ENCODE peak calls at places on chromosomes 2 and 18, in eight cellular contexts. One of them, this sample, is unnamed.

GRCh38 chr2:85106489-85107180 is 26.6 kb upstream of the TCF7L1 start:
- DNase-seq in endothelial cell: no peak
- DNase-seq in GM06990: no peak
- DNase-seq in transverse colon: no peak
- DNase-seq in AG09319: no peak
- DNase-seq in GM12891: no peak
- DNase-seq in kidney glomerular epithelial cell: no peak
- DNase-seq in NCI-H1436: no peak
- DNase-seq in this sample: peak

GRCh38 chr2:19235308-19235707 is 123.1 kb downstream of the OSR1 start:
- DNase-seq in endothelial cell: no peak
- DNase-seq in GM06990: no peak
- DNase-seq in transverse colon: no peak
- DNase-seq in AG09319: peak
- DNase-seq in GM12891: no peak
- DNase-seq in kidney glomerular epithelial cell: no peak
- DNase-seq in NCI-H1436: no peak
- DNase-seq in this sample: peak

GRCh38 chr2:176845718-176846117 is 366.9 kb upstream of the HNRNPA3 start:
- DNase-seq in endothelial cell: no peak
- DNase-seq in GM06990: no peak
- DNase-seq in transverse colon: no peak
- DNase-seq in AG09319: no peak
- DNase-seq in GM12891: no peak
- DNase-seq in kidney glomerular epithelial cell: no peak
- DNase-seq in NCI-H1436: no peak
- DNase-seq in this sample: no peak

GRCh38 chr2:67612576-67612981 is 215.4 kb downstream of the ETAA1 start:
- DNase-seq in endothelial cell: no peak
- DNase-seq in GM06990: no peak
- DNase-seq in transverse colon: no peak
- DNase-seq in AG09319: no peak
- DNase-seq in GM12891: no peak
- DNase-seq in kidney glomerular epithelial cell: no peak
- DNase-seq in NCI-H1436: no peak
- DNase-seq in this sample: no peak

GRCh38 chr2:51782874-51783765 is 751.2 kb upstream of the NRXN1 start:
- DNase-seq in endothelial cell: no peak
- DNase-seq in GM06990: no peak
- DNase-seq in transverse colon: no peak
- DNase-seq in AG09319: no peak
- DNase-seq in GM12891: no peak
- DNase-seq in kidney glomerular epithelial cell: no peak
- DNase-seq in NCI-H1436: no peak
- DNase-seq in this sample: peak

GRCh38 chr2:105744909-105745853 is at the start of gene NCK2:
- DNase-seq in endothelial cell: peak
- DNase-seq in GM06990: peak
- DNase-seq in transverse colon: peak
- DNase-seq in AG09319: no peak
- DNase-seq in GM12891: peak
- DNase-seq in kidney glomerular epithelial cell: no peak
- DNase-seq in NCI-H1436: no peak
- DNase-seq in this sample: peak

GRCh38 chr2:234241656-234242445 is 191.3 kb downstream of the SPP2 start:
- DNase-seq in endothelial cell: no peak
- DNase-seq in GM06990: no peak
- DNase-seq in transverse colon: no peak
- DNase-seq in AG09319: no peak
- DNase-seq in GM12891: no peak
- DNase-seq in kidney glomerular epithelial cell: peak
- DNase-seq in NCI-H1436: no peak
- DNase-seq in this sample: peak

GRCh38 chr2:206079699-206080465 is 6.1 kb downstream of the INO80D start:
- DNase-seq in endothelial cell: no peak
- DNase-seq in GM06990: no peak
- DNase-seq in transverse colon: no peak
- DNase-seq in AG09319: no peak
- DNase-seq in GM12891: no peak
- DNase-seq in kidney glomerular epithelial cell: no peak
- DNase-seq in NCI-H1436: no peak
- DNase-seq in this sample: no peak

GRCh38 chr2:70133521-70134348 is 46.5 kb downstream of the PCBP1 start:
- DNase-seq in endothelial cell: no peak
- DNase-seq in GM06990: no peak
- DNase-seq in transverse colon: no peak
- DNase-seq in AG09319: no peak
- DNase-seq in GM12891: no peak
- DNase-seq in kidney glomerular epithelial cell: no peak
- DNase-seq in NCI-H1436: peak
- DNase-seq in this sample: no peak

GRCh38 chr2:208046686-208047085 is 21.4 kb upstream of the PLEKHM3 start:
- DNase-seq in endothelial cell: no peak
- DNase-seq in GM06990: no peak
- DNase-seq in transverse colon: no peak
- DNase-seq in AG09319: no peak
- DNase-seq in GM12891: no peak
- DNase-seq in kidney glomerular epithelial cell: no peak
- DNase-seq in NCI-H1436: no peak
- DNase-seq in this sample: no peak

GRCh38 chr2:221312634-221313033 is 259.5 kb downstream of the EPHA4 start:
- DNase-seq in endothelial cell: no peak
- DNase-seq in GM06990: no peak
- DNase-seq in transverse colon: no peak
- DNase-seq in AG09319: no peak
- DNase-seq in GM12891: no peak
- DNase-seq in kidney glomerular epithelial cell: no peak
- DNase-seq in NCI-H1436: no peak
- DNase-seq in this sample: no peak

GRCh38 chr2:218129756-218130155 is 3.9 kb downstream of the CXCR2 start:
- DNase-seq in endothelial cell: no peak
- DNase-seq in GM06990: no peak
- DNase-seq in transverse colon: no peak
- DNase-seq in AG09319: no peak
- DNase-seq in GM12891: no peak
- DNase-seq in kidney glomerular epithelial cell: no peak
- DNase-seq in NCI-H1436: no peak
- DNase-seq in this sample: peak

GRCh38 chr18:48875942-48876511 is 74.7 kb downstream of the SMAD7 start:
- DNase-seq in endothelial cell: no peak
- DNase-seq in GM06990: no peak
- DNase-seq in transverse colon: no peak
- DNase-seq in AG09319: no peak
- DNase-seq in GM12891: no peak
- DNase-seq in kidney glomerular epithelial cell: peak
- DNase-seq in NCI-H1436: no peak
- DNase-seq in this sample: no peak

GRCh38 chr2:233468047-233468745 is 98.4 kb downstream of the USP40 start:
- DNase-seq in endothelial cell: no peak
- DNase-seq in GM06990: no peak
- DNase-seq in transverse colon: no peak
- DNase-seq in AG09319: no peak
- DNase-seq in GM12891: no peak
- DNase-seq in kidney glomerular epithelial cell: no peak
- DNase-seq in NCI-H1436: no peak
- DNase-seq in this sample: no peak

GRCh38 chr18:75041586-75041985 is 167.4 kb downstream of the PTGR3 start:
- DNase-seq in endothelial cell: no peak
- DNase-seq in GM06990: no peak
- DNase-seq in transverse colon: no peak
- DNase-seq in AG09319: peak
- DNase-seq in GM12891: no peak
- DNase-seq in kidney glomerular epithelial cell: peak
- DNase-seq in NCI-H1436: no peak
- DNase-seq in this sample: peak

GRCh38 chr18:44627245-44627644 is 53.4 kb upstream of the SETBP1 start:
- DNase-seq in endothelial cell: no peak
- DNase-seq in GM06990: no peak
- DNase-seq in transverse colon: no peak
- DNase-seq in AG09319: no peak
- DNase-seq in GM12891: no peak
- DNase-seq in kidney glomerular epithelial cell: peak
- DNase-seq in NCI-H1436: no peak
- DNase-seq in this sample: no peak

GRCh38 chr2:47888581-47889280 is 17.6 kb downstream of the FBXO11 start:
- DNase-seq in endothelial cell: no peak
- DNase-seq in GM06990: no peak
- DNase-seq in transverse colon: no peak
- DNase-seq in AG09319: no peak
- DNase-seq in GM12891: no peak
- DNase-seq in kidney glomerular epithelial cell: no peak
- DNase-seq in NCI-H1436: no peak
- DNase-seq in this sample: no peak

GRCh38 chr2:43020296-43020695 is 206.1 kb downstream of the ZFP36L2 start:
- DNase-seq in endothelial cell: no peak
- DNase-seq in GM06990: no peak
- DNase-seq in transverse colon: no peak
- DNase-seq in AG09319: no peak
- DNase-seq in GM12891: no peak
- DNase-seq in kidney glomerular epithelial cell: no peak
- DNase-seq in NCI-H1436: no peak
- DNase-seq in this sample: no peak

GRCh38 chr2:199833525-199833924 is 17.5 kb downstream of the FTCDNL1 start:
- DNase-seq in endothelial cell: no peak
- DNase-seq in GM06990: no peak
- DNase-seq in transverse colon: no peak
- DNase-seq in AG09319: no peak
- DNase-seq in GM12891: no peak
- DNase-seq in kidney glomerular epithelial cell: peak
- DNase-seq in NCI-H1436: no peak
- DNase-seq in this sample: no peak

GRCh38 chr2:121228521-121228920 is 56.5 kb downstream of the TFCP2L1 start:
- DNase-seq in endothelial cell: no peak
- DNase-seq in GM06990: no peak
- DNase-seq in transverse colon: no peak
- DNase-seq in AG09319: no peak
- DNase-seq in GM12891: no peak
- DNase-seq in kidney glomerular epithelial cell: no peak
- DNase-seq in NCI-H1436: no peak
- DNase-seq in this sample: no peak

GRCh38 chr18:66316708-66317107 is 287.2 kb downstream of the CDH19 start:
- DNase-seq in endothelial cell: no peak
- DNase-seq in GM06990: no peak
- DNase-seq in transverse colon: no peak
- DNase-seq in AG09319: no peak
- DNase-seq in GM12891: no peak
- DNase-seq in kidney glomerular epithelial cell: no peak
- DNase-seq in NCI-H1436: no peak
- DNase-seq in this sample: no peak

GRCh38 chr2:227125506-227125905 is 38.5 kb downstream of the COL4A4 start:
- DNase-seq in endothelial cell: peak
- DNase-seq in GM06990: no peak
- DNase-seq in transverse colon: no peak
- DNase-seq in AG09319: no peak
- DNase-seq in GM12891: no peak
- DNase-seq in kidney glomerular epithelial cell: no peak
- DNase-seq in NCI-H1436: no peak
- DNase-seq in this sample: no peak

GRCh38 chr2:102975996-102976636 is 214.3 kb downstream of the TMEM182 start:
- DNase-seq in endothelial cell: peak
- DNase-seq in GM06990: no peak
- DNase-seq in transverse colon: peak
- DNase-seq in AG09319: no peak
- DNase-seq in GM12891: no peak
- DNase-seq in kidney glomerular epithelial cell: peak
- DNase-seq in NCI-H1436: no peak
- DNase-seq in this sample: no peak

GRCh38 chr2:171893196-171893823 is 734 bp downstream of the SLC25A12 start:
- DNase-seq in endothelial cell: no peak
- DNase-seq in GM06990: no peak
- DNase-seq in transverse colon: no peak
- DNase-seq in AG09319: no peak
- DNase-seq in GM12891: no peak
- DNase-seq in kidney glomerular epithelial cell: no peak
- DNase-seq in NCI-H1436: no peak
- DNase-seq in this sample: no peak

GRCh38 chr2:227906991-227907390 is 35.6 kb downstream of the DAW1 start:
- DNase-seq in endothelial cell: no peak
- DNase-seq in GM06990: no peak
- DNase-seq in transverse colon: no peak
- DNase-seq in AG09319: no peak
- DNase-seq in GM12891: no peak
- DNase-seq in kidney glomerular epithelial cell: no peak
- DNase-seq in NCI-H1436: no peak
- DNase-seq in this sample: no peak

GRCh38 chr18:36744261-36744876 is 84.4 kb downstream of the TPGS2 start:
- DNase-seq in endothelial cell: no peak
- DNase-seq in GM06990: no peak
- DNase-seq in transverse colon: no peak
- DNase-seq in AG09319: no peak
- DNase-seq in GM12891: no peak
- DNase-seq in kidney glomerular epithelial cell: no peak
- DNase-seq in NCI-H1436: no peak
- DNase-seq in this sample: no peak

GRCh38 chr2:46414701-46415100 is 64.7 kb upstream of the TMEM247 start:
- DNase-seq in endothelial cell: no peak
- DNase-seq in GM06990: no peak
- DNase-seq in transverse colon: no peak
- DNase-seq in AG09319: no peak
- DNase-seq in GM12891: no peak
- DNase-seq in kidney glomerular epithelial cell: no peak
- DNase-seq in NCI-H1436: no peak
- DNase-seq in this sample: no peak

GRCh38 chr2:201234167-201235139 is 25.9 kb upstream of the CASP8 start:
- DNase-seq in endothelial cell: no peak
- DNase-seq in GM06990: no peak
- DNase-seq in transverse colon: no peak
- DNase-seq in AG09319: no peak
- DNase-seq in GM12891: no peak
- DNase-seq in kidney glomerular epithelial cell: no peak
- DNase-seq in NCI-H1436: no peak
- DNase-seq in this sample: no peak

GRCh38 chr18:79372991-79373390 is 22.7 kb upstream of the NFATC1 start:
- DNase-seq in endothelial cell: no peak
- DNase-seq in GM06990: no peak
- DNase-seq in transverse colon: no peak
- DNase-seq in AG09319: no peak
- DNase-seq in GM12891: no peak
- DNase-seq in kidney glomerular epithelial cell: no peak
- DNase-seq in NCI-H1436: no peak
- DNase-seq in this sample: no peak

GRCh38 chr2:206616141-206616540 is 26.1 kb upstream of the FAM237A start:
- DNase-seq in endothelial cell: no peak
- DNase-seq in GM06990: no peak
- DNase-seq in transverse colon: no peak
- DNase-seq in AG09319: no peak
- DNase-seq in GM12891: no peak
- DNase-seq in kidney glomerular epithelial cell: no peak
- DNase-seq in NCI-H1436: no peak
- DNase-seq in this sample: no peak

GRCh38 chr2:18467727-18468363 is 92.6 kb downstream of the RDH14 start:
- DNase-seq in endothelial cell: no peak
- DNase-seq in GM06990: no peak
- DNase-seq in transverse colon: no peak
- DNase-seq in AG09319: no peak
- DNase-seq in GM12891: no peak
- DNase-seq in kidney glomerular epithelial cell: no peak
- DNase-seq in NCI-H1436: no peak
- DNase-seq in this sample: no peak

GRCh38 chr2:26989156-26989555 is 18.7 kb downstream of the MAPRE3 start:
- DNase-seq in endothelial cell: no peak
- DNase-seq in GM06990: no peak
- DNase-seq in transverse colon: no peak
- DNase-seq in AG09319: no peak
- DNase-seq in GM12891: no peak
- DNase-seq in kidney glomerular epithelial cell: peak
- DNase-seq in NCI-H1436: no peak
- DNase-seq in this sample: peak

GRCh38 chr18:72692086-72692485 is 147.9 kb upstream of the CBLN2 start:
- DNase-seq in endothelial cell: peak
- DNase-seq in GM06990: no peak
- DNase-seq in transverse colon: peak
- DNase-seq in AG09319: no peak
- DNase-seq in GM12891: no peak
- DNase-seq in kidney glomerular epithelial cell: no peak
- DNase-seq in NCI-H1436: peak
- DNase-seq in this sample: no peak

GRCh38 chr18:23617412-23618009 is 31.2 kb upstream of the NPC1 start:
- DNase-seq in endothelial cell: no peak
- DNase-seq in GM06990: peak
- DNase-seq in transverse colon: no peak
- DNase-seq in AG09319: no peak
- DNase-seq in GM12891: no peak
- DNase-seq in kidney glomerular epithelial cell: peak
- DNase-seq in NCI-H1436: no peak
- DNase-seq in this sample: no peak

This sample was measured in HCEC 1CT.